ENCODE peak calls at places on chromosomes 3 and 15, in eight cellular contexts. P, R, Q, O, M, E, L and G are unnamed samples.

GRCh38 chr3:105614288-105615030 is 247.8 kb downstream of the ALCAM start:
- DNase-seq in P (no peak), L (no peak), R (no peak), E (no peak), Q (no peak), O (no peak), M (no peak), G (no peak)

GRCh38 chr15:90893175-90894090 is 9.1 kb downstream of the FES start:
- DNase-seq in R (no peak), M (no peak), L (no peak), P (no peak), Q (peak), E (no peak), O (no peak), G (no peak)

GRCh38 chr3:127170794-127171193 is 22.1 kb upstream of the PRR23E start:
- DNase-seq in R (no peak), M (no peak), Q (peak), E (peak), O (no peak), P (no peak), L (peak), G (peak)

GRCh38 chr15:50260969-50261496 is 4.5 kb downstream of the HDC start:
- DNase-seq in O (peak), L (no peak), M (no peak), Q (no peak), P (no peak), R (no peak), E (no peak), G (no peak)

GRCh38 chr15:74620636-74621545 is 5.3 kb downstream of the CLK3 start:
- DNase-seq in M (no peak), Q (peak), O (peak), R (no peak), P (no peak), E (no peak), L (no peak), G (peak)

GRCh38 chr3:143737065-143737464 is 111.2 kb downstream of the SLC9A9 start:
- DNase-seq in M (no peak), Q (no peak), E (no peak), L (no peak), R (no peak), O (no peak), P (no peak), G (no peak)

GRCh38 chr3:158737987-158738615 is 5.8 kb upstream of the RARRES1 start:
- DNase-seq in O (no peak), L (no peak), P (no peak), M (no peak), E (no peak), Q (no peak), R (no peak), G (no peak)

GRCh38 chr15:41992151-41992802 is 19.9 kb upstream of the EHD4 start:
- DNase-seq in R (no peak), E (no peak), Q (peak), L (no peak), M (no peak), P (no peak), O (no peak), G (peak)

GRCh38 chr3:189772584-189772983 is 141.4 kb downstream of the TP63 start:
- DNase-seq in L (no peak), Q (no peak), O (no peak), E (no peak), R (no peak), M (no peak), P (no peak), G (no peak)

GRCh38 chr3:32595318-32595717 is 24.7 kb upstream of the DYNC1LI1 start:
- DNase-seq in L (no peak), E (no peak), M (no peak), O (no peak), R (no peak), Q (no peak), P (no peak), G (no peak)

DNA sequence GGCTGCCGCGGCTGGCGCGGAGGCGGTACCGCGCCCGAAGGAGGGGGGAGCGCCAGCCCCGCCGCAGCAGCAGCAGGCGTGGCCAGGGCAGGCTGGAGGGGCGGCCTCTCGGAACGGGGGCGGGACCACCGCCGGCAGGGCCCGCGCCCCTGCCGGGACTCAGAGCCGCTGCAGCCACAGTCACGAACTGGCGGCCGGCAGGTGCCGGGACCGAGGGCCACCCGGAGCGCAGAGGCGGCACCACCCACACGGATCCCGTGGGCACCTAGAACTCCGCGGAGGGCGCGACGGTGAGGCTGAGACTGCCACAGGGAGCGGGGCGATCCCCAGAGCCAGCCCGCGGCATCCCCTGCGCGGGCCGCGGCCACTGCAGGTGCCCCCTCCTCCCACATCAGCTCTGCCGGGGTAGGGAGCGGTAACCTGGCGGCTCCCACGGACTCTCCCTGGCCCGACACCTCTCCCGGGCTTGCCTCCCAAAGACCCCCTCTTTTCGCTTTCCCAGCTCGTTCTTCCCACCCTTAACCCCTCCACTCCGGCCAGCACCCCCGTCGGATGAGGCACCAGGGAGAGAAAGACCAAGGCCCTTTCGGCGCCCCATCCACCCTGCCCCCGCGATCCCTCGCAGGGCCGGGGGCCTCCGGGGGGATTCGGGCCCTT is at the start of gene VWA5B2:
- DNase-seq in E (no peak), L (peak), P (no peak), M (no peak), O (peak), R (no peak), Q (no peak), G (peak)
- TF ChIP-seq CTCF in E (no peak), L (no peak), P (peak), M (no peak), O (peak), R (peak), Q (no peak), G (no peak)

DNA sequence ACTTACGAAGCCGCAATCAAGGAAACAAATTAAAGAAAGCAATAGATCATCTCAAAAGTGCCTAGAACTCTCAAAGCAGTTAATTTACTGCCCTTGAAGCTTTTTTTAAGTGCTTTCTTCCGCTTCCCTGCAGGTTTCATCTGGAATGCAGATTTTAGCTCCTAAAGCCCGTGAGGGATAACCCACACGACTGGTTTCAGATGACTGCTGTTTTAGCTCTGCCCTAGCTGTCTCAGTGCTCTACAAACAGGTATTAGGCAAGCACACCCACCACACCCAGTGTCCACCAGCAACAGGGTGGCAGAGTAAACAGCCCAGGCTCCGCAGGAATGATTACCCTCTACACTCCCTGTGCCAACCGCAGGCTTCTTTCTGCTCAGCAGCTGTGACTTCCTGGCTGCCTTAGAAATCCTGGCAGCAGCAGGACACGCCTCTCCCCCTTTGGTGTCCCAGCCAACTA is 126.0 kb downstream of the FMN1 start:
- DNase-seq in R (no peak), O (no peak), Q (peak), P (no peak), E (peak), M (no peak), L (no peak), G (peak)
- H3K4me3 ChIP-seq in R (no peak), O (no peak), Q (no peak), P (peak), E (no peak), M (peak), L (peak), G (peak)

GRCh38 chr15:79066391-79067090 is 24.0 kb downstream of the RASGRF1 start:
- DNase-seq in Q (no peak), M (no peak), P (no peak), R (no peak), L (no peak), O (no peak), E (no peak), G (no peak)

GRCh38 chr15:79065361-79065743 is 25.2 kb downstream of the RASGRF1 start:
- DNase-seq in M (no peak), P (no peak), R (no peak), E (no peak), L (no peak), O (no peak), Q (no peak), G (no peak)

GRCh38 chr15:79064496-79064895 is 26.1 kb downstream of the RASGRF1 start:
- DNase-seq in Q (no peak), P (no peak), L (no peak), M (no peak), E (no peak), O (no peak), R (no peak), G (no peak)

GRCh38 chr15:79067434-79067833 is 23.1 kb downstream of the RASGRF1 start:
- DNase-seq in P (no peak), L (no peak), Q (no peak), E (no peak), M (no peak), O (no peak), R (no peak), G (no peak)

DNA sequence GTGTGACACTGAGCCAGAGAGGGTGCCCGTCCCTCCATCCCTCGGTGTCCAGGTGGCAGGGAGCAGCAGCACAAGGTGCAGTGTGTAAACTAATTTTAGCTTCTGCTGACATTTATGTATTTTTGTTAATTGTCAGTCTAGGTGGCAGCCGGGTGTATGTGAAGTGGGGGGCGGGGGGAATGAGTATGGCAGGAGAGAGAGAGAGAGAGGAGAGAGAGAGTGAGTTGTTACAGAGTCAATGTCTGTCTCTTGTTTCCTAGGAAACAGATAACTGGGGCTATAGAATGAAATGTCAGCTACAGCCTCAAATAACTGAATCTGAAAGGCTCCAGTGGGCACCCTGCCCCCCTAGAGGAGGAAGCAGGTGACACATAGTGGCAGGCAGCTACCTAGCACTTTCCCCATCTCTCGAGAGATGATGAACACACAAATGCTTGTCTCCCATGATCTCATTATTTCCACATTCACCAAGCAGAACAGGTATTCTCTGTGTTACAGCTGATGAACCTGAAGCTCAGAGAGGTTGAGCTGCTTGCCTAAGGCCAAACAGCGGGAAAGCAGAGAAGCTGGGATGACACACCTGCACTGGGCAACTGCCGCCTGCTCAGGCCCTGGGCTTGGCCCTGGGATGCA is 24.7 kb downstream of the RASGRF1 start:
- DNase-seq in O (no peak), E (no peak), P (no peak), R (no peak), Q (no peak), L (no peak), M (no peak), G (no peak)
- TF ChIP-seq CTCF in O (no peak), E (no peak), P (no peak), R (no peak), Q (no peak), L (no peak), M (no peak), G (no peak)

GRCh38 chr15:40088929-40089755 is 19.5 kb downstream of the BMF start:
- DNase-seq in O (no peak), L (no peak), M (no peak), E (no peak), R (no peak), Q (peak), P (no peak), G (no peak)
- H3K4me3 ChIP-seq in O (no peak), L (no peak), M (no peak), E (no peak), R (no peak), Q (no peak), P (no peak), G (no peak)

GRCh38 chr3:13161771-13162535 is 88.7 kb upstream of the IQSEC1 start:
- DNase-seq in O (no peak), L (no peak), Q (peak), M (no peak), P (no peak), R (no peak), E (no peak), G (peak)

GRCh38 chr3:13162550-13163320 is 89.5 kb upstream of the IQSEC1 start:
- DNase-seq in E (no peak), M (no peak), P (no peak), O (no peak), R (no peak), Q (peak), L (no peak), G (no peak)

GRCh38 chr3:13159890-13160289 is 86.7 kb upstream of the IQSEC1 start:
- DNase-seq in P (no peak), O (no peak), Q (no peak), E (no peak), L (no peak), M (no peak), R (no peak), G (peak)

GRCh38 chr3:13160619-13161018 is 87.4 kb upstream of the IQSEC1 start:
- DNase-seq in Q (peak), P (no peak), R (no peak), E (no peak), O (no peak), M (no peak), L (no peak), G (peak)

GRCh38 chr3:13161021-13161759 is 88.0 kb upstream of the IQSEC1 start:
- DNase-seq in M (no peak), Q (peak), O (no peak), P (no peak), L (no peak), E (no peak), R (no peak), G (no peak)
- TF ChIP-seq CTCF in M (no peak), Q (no peak), O (no peak), P (no peak), L (no peak), E (no peak), R (no peak), G (no peak)

DNA sequence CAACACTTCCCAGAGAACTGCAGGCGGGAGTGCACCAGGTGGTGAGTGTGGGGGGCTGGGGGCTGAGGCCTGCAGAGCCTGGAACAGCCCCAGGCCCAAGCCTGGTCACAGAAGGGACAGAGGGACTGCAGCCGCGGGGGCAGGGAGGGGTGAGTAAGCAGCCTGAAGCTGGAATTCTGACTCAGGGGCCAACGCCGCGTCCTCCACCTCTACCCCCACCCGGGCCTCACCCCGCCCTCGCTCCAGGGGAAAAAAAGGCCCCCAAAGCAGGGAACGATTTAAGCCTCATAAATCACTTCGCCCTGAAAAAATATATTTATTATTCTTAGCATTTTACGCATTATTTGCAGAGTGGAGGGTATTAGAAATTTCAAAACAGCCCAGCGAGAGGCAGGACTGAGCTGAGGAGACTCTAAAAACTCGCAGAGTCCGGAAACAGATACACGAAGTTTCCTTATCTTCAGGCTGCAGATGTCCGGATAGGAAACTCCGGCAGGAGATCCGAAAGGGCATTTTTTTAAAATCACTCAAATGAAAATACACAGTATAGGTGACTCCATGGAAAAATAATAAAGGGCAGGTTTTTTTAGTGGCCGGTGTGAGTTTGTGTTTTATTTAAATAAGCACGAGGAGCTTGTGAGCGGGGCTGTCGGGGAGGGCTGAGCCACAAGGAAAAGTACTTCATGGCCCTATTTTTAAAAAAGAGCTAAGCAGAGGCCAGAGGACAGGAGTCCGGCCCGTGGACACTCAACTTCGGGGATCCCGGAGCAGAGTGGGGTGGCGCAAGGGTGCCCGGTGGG is 9.9 kb downstream of the GATA2 start:
- DNase-seq in R (no peak), L (peak), O (no peak), Q (no peak), M (peak), P (no peak), E (peak), G (no peak)
- H3K4me3 ChIP-seq in R (no peak), L (no peak), O (no peak), Q (no peak), M (peak), P (peak), E (peak), G (no peak)

DNA sequence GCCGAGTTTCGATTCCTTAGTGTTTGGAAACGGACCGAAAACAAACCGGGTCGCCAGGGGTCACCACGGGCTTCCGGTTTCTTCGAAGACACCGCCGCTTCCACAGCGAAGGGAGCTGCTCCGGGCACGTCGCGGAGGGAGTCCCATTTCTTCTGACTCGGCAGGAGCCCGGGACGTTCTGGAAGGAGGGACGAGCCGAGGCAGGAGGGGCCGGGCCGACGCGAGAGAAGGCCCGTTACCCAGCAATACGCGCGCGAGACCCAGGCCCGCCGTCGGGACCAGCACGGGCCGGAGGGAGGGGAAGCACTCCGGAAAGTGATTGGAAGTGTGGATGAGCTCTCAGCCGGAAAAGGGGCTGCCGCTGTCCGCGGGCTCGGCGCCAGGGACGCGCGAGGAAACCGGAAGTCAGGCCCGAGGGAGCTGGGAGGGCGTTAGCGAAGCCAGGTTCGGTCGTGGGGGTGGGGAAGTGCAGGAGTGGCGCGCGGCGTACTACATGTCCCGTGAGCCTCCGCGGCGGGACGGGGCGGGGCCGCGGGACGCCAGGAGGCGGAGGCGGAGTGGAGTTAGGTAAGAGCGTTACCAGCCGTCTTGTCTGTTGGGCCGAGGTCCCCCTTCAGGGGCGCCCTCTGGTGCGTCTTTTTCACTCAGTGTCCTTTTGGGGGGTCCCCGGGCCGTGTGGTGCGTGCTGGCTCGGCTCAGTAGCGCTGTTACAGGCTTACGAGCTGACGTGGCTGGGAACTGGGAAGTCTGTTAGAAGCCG is at the start of the genes AZI2 and ZCWPW2:
- DNase-seq in E (peak), O (peak), M (peak), Q (peak), P (peak), L (peak), R (peak), G (peak)
- TF ChIP-seq CTCF in E (peak), O (no peak), M (peak), Q (peak), P (peak), L (no peak), R (no peak), G (no peak)